ENCODE peak calls at places on chromosomes 3 and 15, in eight cellular contexts. Y is body of pancreas, O is WERI-Rb-1, E is GM10248, F is SK-N-SH, Q is cardiac muscle cell, J is A549, B is endodermal cell. G is an unnamed sample.

GRCh38 chr3:173614528-173614927 is 217.0 kb downstream of the NLGN1 start:
- DNase-seq in Y (no peak), O (no peak), E (no peak), F (no peak), Q (no peak), J (no peak), B (no peak), G (no peak)

GRCh38 chr3:115217678-115218451 is 70.8 kb upstream of the ZBTB20 start:
- DNase-seq in Y (peak), O (peak), E (peak), F (peak), Q (peak), J (peak), B (peak), G (peak)

GRCh38 chr3:143707848-143708247 is 140.4 kb downstream of the SLC9A9 start:
- DNase-seq in Y (no peak), O (no peak), E (no peak), F (no peak), Q (peak), J (no peak), B (no peak), G (no peak)

GRCh38 chr3:39279745-39280517 is at the start of gene CX3CR1:
- DNase-seq in Y (no peak), O (no peak), E (no peak), F (no peak), Q (no peak), J (no peak), B (peak), G (no peak)

GRCh38 chr3:127535901-127536817 is 54.4 kb downstream of the TPRA1 start:
- DNase-seq in Y (peak), O (no peak), E (no peak), F (no peak), Q (no peak), J (no peak), B (no peak), G (no peak)

GRCh38 chr15:33955945-33956344 is 12.4 kb upstream of the CHRM5 start:
- DNase-seq in Y (peak), O (no peak), E (no peak), F (no peak), Q (no peak), J (no peak), B (no peak), G (peak)

GRCh38 chr3:194285024-194285858 is 65.9 kb downstream of the CPN2 start:
- DNase-seq in Y (no peak), O (no peak), E (no peak), F (no peak), Q (peak), J (no peak), B (peak), G (peak)

GRCh38 chr15:63832620-63833245 is 1.0 kb downstream of the HERC1 start:
- DNase-seq in Y (no peak), O (no peak), E (no peak), F (peak), Q (peak), J (no peak), B (no peak), G (no peak)

GRCh38 chr3:126599101-126599500 is 40.4 kb upstream of the C3orf22 start:
- DNase-seq in Y (no peak), O (no peak), E (no peak), F (no peak), Q (no peak), J (no peak), B (no peak), G (no peak)

GRCh38 chr3:4113811-4114522 is 189.2 kb upstream of the SETMAR start:
- DNase-seq in Y (no peak), O (no peak), E (no peak), F (no peak), Q (no peak), J (no peak), B (no peak), G (no peak)

GRCh38 chr15:56249080-56249479 is 5.4 kb upstream of the RFX7 start:
- DNase-seq in Y (peak), O (peak), E (no peak), F (peak), Q (peak), J (no peak), B (peak), G (no peak)

GRCh38 chr15:90837052-90837621 is 31.3 kb upstream of the FURIN start:
- DNase-seq in Y (no peak), O (no peak), E (no peak), F (no peak), Q (no peak), J (no peak), B (no peak), G (no peak)

GRCh38 chr3:42638339-42638842 is 15.1 kb upstream of the ZBTB47 start:
- DNase-seq in Y (no peak), O (no peak), E (no peak), F (no peak), Q (no peak), J (no peak), B (no peak), G (no peak)

GRCh38 chr3:183386651-183387050 is 41.8 kb downstream of the MCF2L2 start:
- DNase-seq in Y (no peak), O (no peak), E (no peak), F (no peak), Q (no peak), J (no peak), B (no peak), G (no peak)

GRCh38 chr15:70375006-70375409 is 277.3 kb upstream of the TLE3 start:
- DNase-seq in Y (no peak), O (no peak), E (no peak), F (peak), Q (peak), J (peak), B (peak), G (no peak)

GRCh38 chr15:29226431-29227216 is 43.0 kb downstream of the NSMCE3 start:
- DNase-seq in Y (no peak), O (no peak), E (no peak), F (peak), Q (no peak), J (no peak), B (no peak), G (no peak)

GRCh38 chr3:57402675-57403074 is 110.2 kb upstream of the ASB14 start:
- DNase-seq in Y (no peak), O (no peak), E (no peak), F (no peak), Q (no peak), J (no peak), B (no peak), G (no peak)

GRCh38 chr3:178419078-178419477 is 117.2 kb upstream of the KCNMB2 start:
- DNase-seq in Y (no peak), O (no peak), E (no peak), F (no peak), Q (peak), J (no peak), B (no peak), G (peak)

GRCh38 chr3:114867828-114868498 is 279.1 kb downstream of the ZBTB20 start:
- DNase-seq in Y (peak), O (no peak), E (no peak), F (no peak), Q (no peak), J (no peak), B (no peak), G (no peak)

GRCh38 chr3:56782900-56783299 is 18.8 kb downstream of the ARHGEF3 start:
- DNase-seq in Y (no peak), O (no peak), E (no peak), F (no peak), Q (no peak), J (no peak), B (no peak), G (no peak)

GRCh38 chr15:92624401-92624991 is 31.1 kb downstream of the FAM174B start:
- DNase-seq in Y (peak), O (no peak), E (no peak), F (no peak), Q (peak), J (no peak), B (no peak), G (peak)

GRCh38 chr3:123275691-123276090 is 73.9 kb downstream of the SEC22A start:
- DNase-seq in Y (no peak), O (no peak), E (no peak), F (no peak), Q (no peak), J (no peak), B (no peak), G (no peak)

GRCh38 chr3:155242342-155242741 is 51.1 kb downstream of the STRIT1 start:
- DNase-seq in Y (no peak), O (no peak), E (no peak), F (no peak), Q (no peak), J (no peak), B (no peak), G (no peak)

GRCh38 chr3:150286390-150287147 is 121.5 kb upstream of the TSC22D2 start:
- DNase-seq in Y (peak), O (peak), E (peak), F (peak), Q (peak), J (peak), B (peak), G (no peak)

GRCh38 chr15:55856506-55856905 is 113.6 kb upstream of the PRTG start:
- DNase-seq in Y (no peak), O (no peak), E (no peak), F (no peak), Q (peak), J (no peak), B (no peak), G (no peak)

GRCh38 chr3:129313983-129314756 is 35.5 kb downstream of the HMCES start:
- DNase-seq in Y (peak), O (peak), E (no peak), F (peak), Q (peak), J (no peak), B (peak), G (peak)

GRCh38 chr3:124669470-124669869 is 60.8 kb upstream of the UMPS start:
- DNase-seq in Y (no peak), O (no peak), E (no peak), F (no peak), Q (peak), J (peak), B (no peak), G (no peak)

GRCh38 chr3:39869890-39870289 is 60.5 kb downstream of the MYRIP start:
- DNase-seq in Y (no peak), O (no peak), E (no peak), F (no peak), Q (no peak), J (no peak), B (peak), G (no peak)

GRCh38 chr3:80275120-80275519 is 507.3 kb upstream of the ROBO1 start:
- DNase-seq in Y (no peak), O (no peak), E (no peak), F (no peak), Q (no peak), J (no peak), B (no peak), G (no peak)

GRCh38 chr3:182911782-182912111 is 68.6 kb downstream of the DCUN1D1 start:
- DNase-seq in Y (no peak), O (no peak), E (no peak), F (no peak), Q (no peak), J (no peak), B (no peak), G (no peak)

GRCh38 chr3:54188176-54188791 is 65.9 kb downstream of the CACNA2D3 start:
- DNase-seq in Y (peak), O (no peak), E (peak), F (no peak), Q (peak), J (peak), B (peak), G (no peak)

GRCh38 chr3:185645596-185646381 is 59.7 kb downstream of the SENP2 start:
- DNase-seq in Y (no peak), O (peak), E (no peak), F (peak), Q (no peak), J (no peak), B (peak), G (peak)

GRCh38 chr3:23671901-23672589 is 133.7 kb upstream of the UBE2E1 start:
- DNase-seq in Y (peak), O (no peak), E (no peak), F (no peak), Q (peak), J (no peak), B (no peak), G (no peak)

GRCh38 chr15:77532067-77532710 is 100.5 kb downstream of the LINGO1 start:
- DNase-seq in Y (no peak), O (no peak), E (no peak), F (no peak), Q (no peak), J (no peak), B (peak), G (no peak)

GRCh38 chr3:174862101-174862500 is 3.0 kb downstream of the NAALADL2 start:
- DNase-seq in Y (no peak), O (peak), E (no peak), F (no peak), Q (no peak), J (peak), B (peak), G (peak)

GRCh38 chr3:62332771-62333381 is 40.5 kb downstream of the FEZF2 start:
- DNase-seq in Y (no peak), O (no peak), E (no peak), F (peak), Q (peak), J (no peak), B (no peak), G (no peak)
- TF ChIP-seq CTCF in Y (peak), O (no peak), E (peak), F (peak), Q (peak), J (peak), B (peak), G (peak)

DNA sequence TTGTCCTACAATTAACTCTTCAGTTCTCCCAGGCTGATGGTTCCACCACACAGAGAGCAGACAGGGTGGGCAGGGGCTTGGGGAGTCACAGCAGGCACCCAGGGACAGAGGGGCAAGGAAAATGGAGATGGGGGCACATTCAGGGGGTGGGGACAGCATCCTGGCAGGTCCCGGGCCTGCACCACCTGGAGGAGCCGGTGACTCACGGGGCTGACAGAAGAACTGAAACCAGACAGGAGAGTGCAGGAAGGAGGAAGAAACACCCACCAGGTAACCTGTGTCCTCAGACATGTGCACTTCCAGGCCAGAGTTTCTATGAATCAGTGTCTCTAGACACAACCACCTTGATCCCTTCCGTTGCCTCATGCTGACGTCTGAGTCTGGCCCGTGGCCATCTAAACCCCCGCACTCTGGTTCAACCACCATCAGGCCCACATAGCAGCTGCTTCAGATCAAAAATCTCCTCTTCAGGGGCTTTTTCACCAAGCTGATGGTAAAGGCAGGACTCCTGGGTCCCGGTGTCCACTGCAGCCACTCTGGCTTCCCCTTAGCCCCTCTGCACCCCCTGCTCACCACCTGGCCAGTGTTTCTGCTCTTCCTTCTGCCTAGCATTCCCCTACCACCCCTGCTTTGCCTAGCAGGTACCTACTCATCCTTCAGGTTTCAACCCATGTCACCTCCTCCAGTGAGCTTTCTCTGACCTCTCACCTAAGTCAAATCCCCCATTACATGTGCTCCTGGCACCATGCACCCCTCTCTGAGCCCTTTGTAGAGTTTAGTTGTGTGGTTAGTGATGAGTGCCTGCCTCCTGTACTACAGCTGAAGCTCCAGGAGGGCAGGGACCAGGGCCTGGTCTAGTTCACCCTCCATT is 16.5 kb upstream of the CYP11A1 start:
- DNase-seq in Y (no peak), O (no peak), E (peak), F (no peak), Q (peak), J (no peak), B (no peak), G (no peak)
- TF ChIP-seq CTCF in Y (no peak), O (peak), E (peak), F (no peak), Q (no peak), J (no peak), B (no peak), G (no peak)

GRCh38 chr15:40382580-40383456 is at the start of gene KNSTRN:
- DNase-seq in Y (peak), O (peak), E (peak), F (peak), Q (peak), J (peak), B (peak), G (peak)
- TF ChIP-seq CTCF in Y (no peak), O (no peak), E (no peak), F (no peak), Q (no peak), J (no peak), B (no peak), G (no peak)

GRCh38 chr15:47824185-47824584 is 106.9 kb downstream of the SEMA6D start:
- DNase-seq in Y (no peak), O (no peak), E (no peak), F (no peak), Q (no peak), J (no peak), B (no peak), G (no peak)
- TF ChIP-seq CTCF in Y (no peak), O (no peak), E (no peak), F (no peak), Q (no peak), J (no peak), B (no peak), G (no peak)

GRCh38 chr15:69163124-69163669 is 2.8 kb downstream of the GLCE start:
- DNase-seq in Y (no peak), O (no peak), E (no peak), F (no peak), Q (no peak), J (no peak), B (no peak), G (no peak)

GRCh38 chr15:69159805-69160140 is 662 bp upstream of the GLCE start:
- DNase-seq in Y (no peak), O (no peak), E (no peak), F (no peak), Q (no peak), J (no peak), B (no peak), G (no peak)

GRCh38 chr15:69160141-69160975 is at the start of gene GLCE:
- DNase-seq in Y (peak), O (peak), E (peak), F (peak), Q (peak), J (peak), B (peak), G (peak)

GRCh38 chr15:69161878-69162213 is 1.4 kb downstream of the GLCE start:
- DNase-seq in Y (no peak), O (no peak), E (no peak), F (no peak), Q (no peak), J (no peak), B (no peak), G (no peak)

GRCh38 chr15:69160976-69161877 is 792 bp downstream of the GLCE start:
- DNase-seq in Y (peak), O (peak), E (peak), F (peak), Q (peak), J (peak), B (peak), G (peak)
- TF ChIP-seq CTCF in Y (no peak), O (peak), E (peak), F (peak), Q (peak), J (peak), B (peak), G (no peak)